ENCODE peak calls at places on chromosomes 16 and 17, in five cellular contexts. I, W, F, J and O are unnamed samples.

GRCh38 chr17:36921131-36921851 is 16.0 kb upstream of the LHX1 start:
- DNase-seq in I (peak; percentile 9), J (no peak), F (no peak), W (peak; percentile 97), O (peak; percentile 96)

GRCh38 chr16:57531635-57532220 is 4.6 kb downstream of the CCDC102A start:
- DNase-seq in W (no peak), F (no peak), J (no peak), I (no peak), O (no peak)

GRCh38 chr16:67393111-67393789 is at the start of gene TPPP3:
- DNase-seq in I (peak; percentile 62), J (no peak), W (peak; percentile 37), F (peak; percentile 90), O (peak; percentile 94)

GRCh38 chr17:2939714-2940351 is 123.6 kb downstream of the OR1D5 start:
- DNase-seq in F (peak; percentile 39), J (no peak), W (no peak), I (no peak), O (peak; percentile 16)

GRCh38 chr17:48611681-48612455 is 1.1 kb upstream of the HOXB7 start:
- DNase-seq in F (peak; percentile 59), I (no peak), W (no peak), J (no peak), O (peak; percentile 80)

GRCh38 chr17:47966079-47966519 is 4.8 kb upstream of the CDK5RAP3 start:
- DNase-seq in W (no peak), I (no peak), F (peak; percentile 82), J (no peak), O (no peak)

GRCh38 chr16:20903116-20903888 is 2.7 kb downstream of the LYRM1 start:
- DNase-seq in J (no peak), F (no peak), I (no peak), W (no peak), O (no peak)

GRCh38 chr17:81960130-81960958 is 643 bp downstream of the NOTUM start:
- DNase-seq in J (no peak), F (no peak), W (no peak), I (no peak), O (no peak)

GRCh38 chr16:56246051-56246817 is 54.9 kb downstream of the GNAO1 start:
- DNase-seq in J (no peak), W (peak; percentile 81), F (no peak), I (peak; percentile 46), O (no peak)

GRCh38 chr16:53779186-53779585 is 75.2 kb downstream of the FTO start:
- DNase-seq in I (no peak), W (no peak), J (no peak), F (no peak), O (no peak)

GRCh38 chr17:51275381-51275780 is 15.0 kb downstream of the UTP18 start:
- DNase-seq in I (peak; percentile 76), W (no peak), J (no peak), F (no peak), O (no peak)

GRCh38 chr17:64118452-64118979 is 11.4 kb downstream of the ERN1 start:
- DNase-seq in F (peak; percentile 32), I (no peak), J (no peak), W (peak; percentile 24), O (no peak)

GRCh38 chr17:77957869-77958715 is at the start of gene TNRC6C:
- DNase-seq in F (peak; percentile 100), W (peak; percentile 89), I (peak; percentile 98), J (peak; percentile 99), O (peak; percentile 99)

GRCh38 chr17:48990882-48991357 is 6.3 kb upstream of the IGF2BP1 start:
- DNase-seq in W (no peak), F (no peak), I (no peak), J (no peak), O (no peak)

GRCh38 chr17:42378597-42379594 is 9.3 kb downstream of the STAT3 start:
- DNase-seq in W (peak; percentile 71), I (no peak), F (peak; percentile 29), J (no peak), O (no peak)